ENCODE peak calls at places on chromosomes 16 and 17, in six cellular contexts. W is cardiac muscle cell, Z is astrocyte of the spinal cord, C is brain microvascular endothelial cell, P is HAP-1, D is uterus. Y is an unnamed sample.

GRCh38 chr17:21263351-21263750 is 10.1 kb upstream of the NATD1 start:
- DNase-seq in W (no peak), Z (no peak), C (no peak), P (no peak), D (no peak), Y (no peak)

GRCh38 chr16:24755201-24755874 is 25.9 kb downstream of the TNRC6A start:
- DNase-seq in W (peak; percentile 26), Z (no peak), C (no peak), P (peak; percentile 12), D (no peak), Y (no peak)

GRCh38 chr17:1783834-1784611 is 22.2 kb downstream of the SERPINF1 start:
- DNase-seq in W (peak; percentile 57), Z (peak; percentile 91), C (peak; percentile 29), P (no peak), D (peak; percentile 88), Y (peak; percentile 91)

GRCh38 chr16:85529489-85530369 is 83.4 kb upstream of the GSE1 start:
- DNase-seq in W (no peak), Z (no peak), C (no peak), P (no peak), D (no peak), Y (no peak)

GRCh38 chr17:78817123-78817522 is 23.5 kb downstream of the USP36 start:
- DNase-seq in W (no peak), Z (no peak), C (no peak), P (no peak), D (no peak), Y (no peak)

GRCh38 chr17:68462381-68463210 is 5.3 kb upstream of the WIPI1 start:
- DNase-seq in W (peak; percentile 93), Z (peak; percentile 75), C (peak; percentile 57), P (peak; percentile 84), D (peak; percentile 63), Y (peak; percentile 77)

GRCh38 chr17:60652484-60653247 is 25.0 kb upstream of the BCAS3 start:
- DNase-seq in W (no peak), Z (no peak), C (no peak), P (no peak), D (no peak), Y (no peak)

GRCh38 chr16:79542196-79542859 is 58.2 kb downstream of the MAF start:
- DNase-seq in W (no peak), Z (no peak), C (no peak), P (no peak), D (no peak), Y (peak; percentile 36)

GRCh38 chr17:80183581-80184422 is 14.0 kb downstream of the CARD14 start:
- DNase-seq in W (no peak), Z (no peak), C (no peak), P (no peak), D (no peak), Y (no peak)

GRCh38 chr16:72884037-72884436 is 163.9 kb downstream of the ZFHX3 start:
- DNase-seq in W (no peak), Z (peak; percentile 31), C (peak; percentile 49), P (no peak), D (no peak), Y (no peak)

GRCh38 chr16:77723108-77723514 is 797 bp downstream of the NUDT7 start:
- DNase-seq in W (peak; percentile 2), Z (peak; percentile 66), C (no peak), P (no peak), D (peak; percentile 18), Y (no peak)

GRCh38 chr17:5031365-5032082 is 3.7 kb downstream of the SLC52A1 start:
- DNase-seq in W (peak; percentile 88), Z (peak; percentile 70), C (peak; percentile 68), P (peak; percentile 92), D (peak; percentile 80), Y (peak; percentile 82)

GRCh38 chr16:66741131-66741900 is 10.1 kb downstream of the DYNC1LI2 start:
- DNase-seq in W (no peak), Z (peak; percentile 96), C (peak; percentile 89), P (peak; percentile 42), D (peak; percentile 88), Y (peak; percentile 91)

GRCh38 chr16:31397101-31397660 is 4.0 kb downstream of the ITGAD start:
- DNase-seq in W (no peak), Z (no peak), C (no peak), P (no peak), D (no peak), Y (no peak)

GRCh38 chr17:68507581-68507980 is 4.6 kb upstream of the PRKAR1A start:
- DNase-seq in W (no peak), Z (no peak), C (no peak), P (no peak), D (no peak), Y (no peak)

GRCh38 chr17:42891539-42892152 is 9.0 kb upstream of the G6PC1 start:
- DNase-seq in W (peak; percentile 72), Z (no peak), C (peak; percentile 16), P (no peak), D (peak; percentile 46), Y (peak; percentile 65)

GRCh38 chr16:2056681-2057407 is 9.1 kb downstream of the TSC2 start:
- DNase-seq in W (no peak), Z (no peak), C (no peak), P (no peak), D (no peak), Y (no peak)

GRCh38 chr17:79581306-79581932 is 29.4 kb downstream of the RBFOX3 start:
- DNase-seq in W (no peak), Z (no peak), C (no peak), P (no peak), D (no peak), Y (no peak)

GRCh38 chr16:68993885-68994284 is 111.6 kb upstream of the HAS3 start:
- DNase-seq in W (no peak), Z (peak; percentile 89), C (peak; percentile 54), P (no peak), D (no peak), Y (no peak)

GRCh38 chr16:4214215-4214621 is 27.7 kb downstream of the SRL start:
- DNase-seq in W (no peak), Z (peak; percentile 86), C (peak; percentile 79), P (no peak), D (peak; percentile 51), Y (no peak)

GRCh38 chr16:4521971-4522623 is 16.5 kb downstream of the CDIP1 start:
- DNase-seq in W (no peak), Z (peak; percentile 53), C (no peak), P (no peak), D (no peak), Y (no peak)

GRCh38 chr17:50076221-50076590 is 18.9 kb upstream of the PDK2 start:
- DNase-seq in W (no peak), Z (no peak), C (no peak), P (no peak), D (no peak), Y (no peak)

GRCh38 chr17:58325289-58325726 is 3.3 kb downstream of the TSPOAP1 start:
- DNase-seq in W (peak; percentile 19), Z (no peak), C (no peak), P (no peak), D (no peak), Y (no peak)
- H3K4me3 ChIP-seq in W (no peak overlapping the region), Z (no peak overlapping the region), C (no peak overlapping the region), P (no peak overlapping the region), D (peak overlapping the region; percentile 75), Y (no peak overlapping the region)

DNA sequence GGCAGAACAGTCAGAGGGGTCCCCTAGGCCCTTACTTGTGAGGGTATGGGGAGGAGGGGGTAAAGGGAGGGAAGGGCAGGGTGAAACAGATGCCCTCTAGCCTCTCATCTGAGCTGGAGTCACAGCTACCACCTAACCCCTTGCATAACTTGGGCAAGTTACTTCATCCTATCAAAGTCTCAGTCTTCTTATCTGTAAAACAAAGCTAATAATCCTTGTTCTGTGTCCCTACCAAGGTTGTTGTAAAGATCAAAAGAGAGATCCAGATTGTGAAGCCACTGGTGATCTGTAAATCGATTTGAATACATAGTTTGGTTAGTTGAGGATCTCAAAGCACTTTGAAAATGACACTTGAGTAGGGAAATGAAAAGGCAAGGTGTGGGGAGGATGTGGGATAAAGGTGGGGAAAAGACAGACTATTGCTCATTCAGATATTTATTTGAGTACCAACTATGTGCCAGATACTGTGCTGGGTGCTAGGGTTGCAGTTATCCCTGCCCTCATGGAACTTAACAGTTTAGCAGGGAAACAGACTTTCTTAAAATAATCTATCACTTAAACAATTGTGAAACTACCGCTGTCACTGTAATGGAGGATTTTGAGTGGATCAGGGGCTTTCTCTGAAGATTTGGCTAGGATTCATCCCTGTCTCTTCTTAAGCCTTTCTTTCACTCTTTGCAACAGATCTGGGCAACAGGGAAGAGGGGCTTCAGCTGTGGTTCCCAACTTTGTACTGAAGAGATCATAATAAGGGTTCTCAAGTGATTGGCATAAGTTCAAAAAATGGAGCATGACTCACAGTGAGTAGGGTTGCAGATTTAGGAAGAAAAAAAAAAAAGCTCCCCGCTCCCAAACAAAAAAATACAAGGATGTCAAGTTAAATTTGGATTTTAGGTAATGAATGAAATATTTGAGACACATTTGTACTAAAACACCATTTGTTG is 3.0 kb downstream of the HEATR9 start:
- DNase-seq in W (no peak), Z (peak; percentile 50), C (no peak), P (no peak), D (no peak), Y (no peak)
- H3K4me3 ChIP-seq in W (no peak overlapping the region), Z (no peak overlapping the region), C (no peak overlapping the region), P (no peak overlapping the region), D (no peak overlapping the region), Y (no peak overlapping the region)

GRCh38 chr16:56643080-56643778 is 4.8 kb downstream of the MT1A start:
- DNase-seq in W (peak; percentile 39), Z (no peak), C (no peak), P (no peak), D (peak; percentile 58), Y (peak; percentile 67)

GRCh38 chr16:56645311-56645710 is 6.4 kb upstream of the MT1B start:
- DNase-seq in W (no peak), Z (no peak), C (no peak), P (no peak), D (no peak), Y (no peak)

GRCh38 chr16:56645838-56646237 is 5.8 kb upstream of the MT1B start:
- DNase-seq in W (no peak), Z (no peak), C (no peak), P (no peak), D (no peak), Y (no peak)

GRCh38 chr16:56641166-56641565 is 2.7 kb downstream of the MT1A start:
- DNase-seq in W (no peak), Z (no peak), C (no peak), P (no peak), D (no peak), Y (no peak)

GRCh38 chr16:56643833-56644232 is 5.4 kb downstream of the MT1A start:
- DNase-seq in W (no peak), Z (no peak), C (no peak), P (no peak), D (no peak), Y (no peak)
- H3K4me3 ChIP-seq in W (no peak overlapping the region), Z (no peak overlapping the region), C (no peak overlapping the region), P (no peak overlapping the region), D (peak overlapping the region; percentile 26), Y (no peak overlapping the region)

DNA sequence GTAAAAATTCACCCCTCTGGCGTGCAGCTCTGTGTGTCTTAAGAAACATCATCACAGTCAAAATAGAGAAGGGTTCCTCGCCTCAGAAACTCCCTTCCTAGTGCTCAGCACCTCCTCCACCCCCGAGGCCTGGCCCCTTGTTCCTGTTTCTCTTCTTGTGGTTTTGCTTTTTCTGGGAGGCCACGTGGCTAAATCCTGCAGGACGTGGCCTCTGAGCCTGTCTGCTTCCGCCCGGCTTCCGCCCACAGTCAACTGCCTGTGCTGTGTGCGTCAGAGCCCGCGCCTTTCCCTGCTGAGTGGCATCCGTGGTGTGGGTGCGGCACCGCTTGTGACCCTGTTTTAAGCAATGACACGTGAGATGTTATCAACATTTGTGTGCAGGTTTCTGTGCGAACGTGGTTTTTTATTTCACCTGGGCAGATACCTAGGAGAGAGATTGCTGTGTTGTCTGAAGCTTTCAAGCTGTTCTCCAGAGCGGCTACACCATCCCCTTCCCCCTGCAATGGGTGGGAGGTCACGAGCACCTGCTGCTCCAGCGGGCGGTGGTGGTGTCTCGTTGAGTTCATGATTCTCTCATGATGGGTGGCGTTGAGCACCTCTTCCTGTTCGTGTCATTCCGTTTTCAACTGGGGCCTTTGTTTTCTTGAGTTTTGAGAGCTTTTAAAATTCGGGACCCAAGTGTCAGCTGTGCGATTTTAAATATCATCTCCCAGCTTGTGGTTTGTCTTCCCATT is 21.7 kb downstream of the ACSF3 start:
- DNase-seq in W (no peak), Z (peak; percentile 31), C (peak; percentile 65), P (no peak), D (no peak), Y (peak; percentile 65)
- H3K4me3 ChIP-seq in W (no peak overlapping the region), Z (no peak overlapping the region), C (no peak overlapping the region), P (no peak overlapping the region), D (no peak overlapping the region), Y (no peak overlapping the region)